ENCODE peak calls at places on chromosomes 3 and 15, in eight cellular contexts. C is PC-9, Z is GM12864, P is colonic mucosa, Y is tibial artery, M is suprapubic skin, H is heart left ventricle, X is endodermal cell. W is an unnamed sample.

GRCh38 chr3:73580343-73580742 is 44.4 kb downstream of the PDZRN3 start:
- DNase-seq in C (no peak), Z (no peak), P (no peak), Y (no peak), M (no peak), H (no peak), X (no peak), W (no peak)

GRCh38 chr3:171446801-171447578 is 13.2 kb downstream of the TNIK start:
- DNase-seq in C (peak), Z (no peak), P (no peak), Y (no peak), M (no peak), H (no peak), X (no peak), W (no peak)

GRCh38 chr3:124566701-124567100 is 163.6 kb upstream of the UMPS start:
- DNase-seq in C (no peak), Z (no peak), P (no peak), Y (no peak), M (no peak), H (no peak), X (no peak), W (no peak)

GRCh38 chr15:66923438-66923881 is 141.9 kb upstream of the SMAD3 start:
- DNase-seq in C (no peak), Z (no peak), P (peak), Y (no peak), M (no peak), H (no peak), X (peak), W (peak)

GRCh38 chr3:123388811-123389210 is 60.1 kb downstream of the ADCY5 start:
- DNase-seq in C (no peak), Z (no peak), P (no peak), Y (no peak), M (no peak), H (no peak), X (no peak), W (no peak)

GRCh38 chr3:187912007-187912406 is 166.7 kb upstream of the BCL6 start:
- DNase-seq in C (no peak), Z (no peak), P (no peak), Y (no peak), M (no peak), H (no peak), X (no peak), W (no peak)

GRCh38 chr3:71784914-71785593 is at the start of gene PROK2:
- DNase-seq in C (no peak), Z (no peak), P (no peak), Y (no peak), M (no peak), H (no peak), X (peak), W (peak)

GRCh38 chr3:143538577-143538981 is 309.7 kb downstream of the SLC9A9 start:
- DNase-seq in C (no peak), Z (no peak), P (no peak), Y (no peak), M (no peak), H (no peak), X (no peak), W (no peak)

GRCh38 chr3:57659810-57660439 is 33.0 kb downstream of the DENND6A start:
- DNase-seq in C (no peak), Z (no peak), P (no peak), Y (no peak), M (no peak), H (no peak), X (peak), W (no peak)

GRCh38 chr15:101810451-101810850 is 1.6 kb upstream of the OR4F15 start:
- DNase-seq in C (no peak), Z (no peak), P (no peak), Y (no peak), M (no peak), H (no peak), X (no peak), W (no peak)

GRCh38 chr15:65386886-65387285 is 9.1 kb upstream of the IGDCC3 start:
- DNase-seq in C (no peak), Z (no peak), P (no peak), Y (no peak), M (no peak), H (no peak), X (no peak), W (no peak)

GRCh38 chr3:128276577-128277183 is 123.4 kb downstream of the EEFSEC start:
- DNase-seq in C (no peak), Z (no peak), P (no peak), Y (no peak), M (no peak), H (no peak), X (peak), W (no peak)

GRCh38 chr15:67108122-67108871 is 42.9 kb downstream of the SMAD3 start:
- DNase-seq in C (no peak), Z (no peak), P (no peak), Y (no peak), M (no peak), H (no peak), X (no peak), W (no peak)

GRCh38 chr15:91887321-91887720 is 33.8 kb downstream of the SLCO3A1 start:
- DNase-seq in C (no peak), Z (no peak), P (no peak), Y (no peak), M (no peak), H (peak), X (no peak), W (no peak)

GRCh38 chr3:67647390-67647878 is 7.0 kb downstream of the SUCLG2 start:
- DNase-seq in C (peak), Z (no peak), P (peak), Y (no peak), M (no peak), H (no peak), X (no peak), W (peak)

GRCh38 chr3:147411235-147411607 is 2.1 kb downstream of the ZIC1 start:
- DNase-seq in C (no peak), Z (no peak), P (no peak), Y (no peak), M (no peak), H (no peak), X (peak), W (no peak)

GRCh38 chr15:78177447-78177873 is 28.3 kb downstream of the IDH3A start:
- DNase-seq in C (peak), Z (no peak), P (peak), Y (no peak), M (no peak), H (no peak), X (peak), W (peak)

GRCh38 chr15:71329509-71330260 is 214.4 kb downstream of the THSD4 start:
- DNase-seq in C (peak), Z (no peak), P (peak), Y (peak), M (no peak), H (peak), X (no peak), W (peak)

GRCh38 chr15:90869601-90870353 is 1.4 kb downstream of the FURIN start:
- DNase-seq in C (peak), Z (no peak), P (peak), Y (peak), M (no peak), H (peak), X (peak), W (peak)

GRCh38 chr3:118466795-118467330 is 567.8 kb downstream of the IGSF11 start:
- DNase-seq in C (no peak), Z (no peak), P (no peak), Y (no peak), M (no peak), H (no peak), X (no peak), W (no peak)

GRCh38 chr3:157669403-157669802 is 166.2 kb upstream of the VEPH1 start:
- DNase-seq in C (no peak), Z (no peak), P (no peak), Y (no peak), M (no peak), H (no peak), X (no peak), W (no peak)

GRCh38 chr15:50107591-50108408 is 11.2 kb downstream of the ATP8B4 start:
- DNase-seq in C (no peak), Z (peak), P (no peak), Y (peak), M (no peak), H (no peak), X (no peak), W (no peak)

GRCh38 chr3:126157083-126157768 is 23.2 kb downstream of the ALDH1L1 start:
- DNase-seq in C (no peak), Z (no peak), P (no peak), Y (no peak), M (no peak), H (no peak), X (no peak), W (no peak)

GRCh38 chr15:32828507-32829186 is 110.8 kb downstream of the GREM1 start:
- DNase-seq in C (no peak), Z (no peak), P (no peak), Y (no peak), M (no peak), H (no peak), X (no peak), W (no peak)

GRCh38 chr15:77543159-77543882 is 89.4 kb downstream of the LINGO1 start:
- DNase-seq in C (peak), Z (peak), P (peak), Y (peak), M (peak), H (peak), X (peak), W (peak)

GRCh38 chr3:33131328-33132018 is 17.7 kb downstream of the CRTAP start:
- DNase-seq in C (peak), Z (no peak), P (peak), Y (no peak), M (no peak), H (no peak), X (peak), W (peak)

GRCh38 chr3:194292331-194292730 is 58.8 kb downstream of the CPN2 start:
- DNase-seq in C (no peak), Z (no peak), P (no peak), Y (no peak), M (no peak), H (no peak), X (no peak), W (no peak)

GRCh38 chr3:100252006-100252405 is 8.8 kb upstream of the TBC1D23 start:
- DNase-seq in C (no peak), Z (no peak), P (no peak), Y (no peak), M (no peak), H (no peak), X (no peak), W (no peak)

GRCh38 chr3:134630506-134630905 is 20.3 kb downstream of the KY start:
- DNase-seq in C (no peak), Z (no peak), P (no peak), Y (no peak), M (no peak), H (no peak), X (peak), W (no peak)
- TF ChIP-seq CTCF in C (peak), Z (peak), P (peak), Y (no peak), M (no peak), H (no peak), X (peak), W (no peak)

DNA sequence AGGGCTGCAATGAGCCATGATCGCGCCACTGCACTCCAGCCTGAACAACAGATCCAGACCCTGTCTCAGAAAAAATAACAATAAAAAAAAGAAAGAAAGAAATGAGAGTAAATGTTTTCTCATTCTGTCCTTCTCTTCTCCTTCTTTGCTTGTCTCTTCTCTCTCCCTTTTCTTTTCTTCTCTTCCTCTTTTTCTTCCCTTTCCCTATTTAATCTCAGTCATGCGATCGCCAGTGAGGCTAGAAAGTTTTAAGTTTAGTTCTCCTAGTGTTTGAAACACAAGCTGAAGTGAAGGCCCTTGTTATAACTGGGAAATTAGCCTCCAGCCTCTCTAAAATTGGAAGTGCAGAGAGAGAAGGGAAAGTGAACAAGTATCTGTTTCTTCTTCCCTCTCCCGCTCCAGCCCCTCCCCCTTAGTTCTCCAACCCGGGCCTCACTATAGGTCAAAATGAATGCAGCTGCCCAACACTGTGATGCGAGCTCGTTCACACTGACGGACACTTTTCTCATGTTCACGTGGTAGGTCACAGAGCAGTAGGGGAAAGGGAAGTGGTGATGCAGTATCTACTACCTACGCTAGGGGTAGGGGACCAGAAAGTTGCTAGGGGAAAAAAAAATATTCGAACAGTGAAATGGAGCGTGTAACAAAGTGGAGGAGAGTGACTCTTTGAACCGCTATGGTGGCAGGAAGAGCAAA is 23.4 kb upstream of the TSC22D2 start:
- DNase-seq in C (no peak), Z (peak), P (no peak), Y (peak), M (no peak), H (no peak), X (peak), W (no peak)
- TF ChIP-seq CTCF in C (no peak), Z (peak), P (no peak), Y (no peak), M (no peak), H (no peak), X (peak), W (no peak)

GRCh38 chr3:34374521-34374920 is 576.1 kb downstream of the PDCD6IP start:
- DNase-seq in C (no peak), Z (no peak), P (no peak), Y (no peak), M (no peak), H (no peak), X (no peak), W (no peak)
- TF ChIP-seq CTCF in C (no peak), Z (no peak), P (no peak), Y (no peak), M (no peak), H (no peak), X (peak), W (no peak)

DNA sequence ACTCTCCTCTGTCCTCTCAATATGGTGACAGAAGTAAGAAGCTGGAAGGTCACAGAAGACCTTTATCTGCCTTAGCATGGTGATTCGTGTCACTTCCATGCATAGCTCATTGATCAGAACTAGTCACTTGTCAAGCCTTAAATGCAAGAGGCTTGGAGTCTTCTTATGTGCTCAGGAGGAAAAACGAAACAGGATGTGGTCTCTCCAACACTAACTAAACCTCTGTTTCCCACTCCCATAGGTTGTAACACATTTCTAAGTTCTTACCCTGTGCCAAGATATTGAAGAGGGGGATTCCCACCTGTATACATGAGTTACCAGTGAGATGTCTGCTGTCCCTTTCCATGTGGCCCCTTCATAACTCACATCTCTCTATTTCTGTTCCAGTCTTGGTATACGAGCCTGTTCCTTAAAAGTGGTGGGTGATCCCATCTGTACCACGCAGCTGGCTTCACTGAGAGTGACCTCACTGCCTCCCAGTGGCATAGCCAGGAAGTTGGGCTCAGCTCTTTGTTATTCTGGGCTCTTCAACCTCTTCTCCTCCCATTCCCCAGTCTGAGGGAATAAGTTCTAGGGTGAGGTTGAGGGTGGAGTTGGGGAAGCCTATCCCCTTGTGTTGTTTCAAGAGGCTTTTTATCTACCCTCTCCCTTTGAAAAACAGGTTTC is 203.2 kb upstream of the PPP2R3A start:
- DNase-seq in C (no peak), Z (no peak), P (no peak), Y (no peak), M (no peak), H (no peak), X (peak), W (no peak)
- TF ChIP-seq CTCF in C (no peak), Z (no peak), P (no peak), Y (no peak), M (no peak), H (no peak), X (peak), W (no peak)